ENCODE peak calls at places on chromosomes 4 and X, in eight cellular contexts. N is sigmoid colon, R is pancreas, O is WERI-Rb-1, A is Calu3, E is astrocyte of the spinal cord, B is stomach, Q is upper lobe of right lung. T is an unnamed sample.
A peak's percentile ranks its signal among the peaks of the same experiment; 100 is the strongest.

GRCh38 chr4:1381944-1382541 is 24.2 kb downstream of the NKX1-1 start:
- DNase-seq in N (peak; percentile 58), R (peak; percentile 9), O (peak; percentile 23), A (no peak), E (no peak), B (no peak), Q (peak; percentile 52), T (no peak)

GRCh38 chr4:87068591-87069021 is 133.8 kb downstream of the AFF1 start:
- DNase-seq in N (no peak), R (no peak), O (no peak), A (no peak), E (no peak), B (no peak), Q (no peak), T (no peak)

GRCh38 chr4:10622728-10623127 is 61.8 kb downstream of the CLNK start:
- DNase-seq in N (no peak), R (no peak), O (peak; percentile 33), A (no peak), E (no peak), B (no peak), Q (no peak), T (no peak)

GRCh38 chr4:176191974-176192373 is 3.4 kb downstream of the SPATA4 start:
- DNase-seq in N (no peak), R (no peak), O (no peak), A (no peak), E (peak; percentile 14), B (no peak), Q (no peak), T (no peak)

GRCh38 chr4:174753031-174753430 is 76.0 kb downstream of the GLRA3 start:
- DNase-seq in N (no peak), R (no peak), O (no peak), A (no peak), E (no peak), B (no peak), Q (no peak), T (no peak)

GRCh38 chr4:110163327-110164070 is 34.9 kb downstream of the ELOVL6 start:
- DNase-seq in N (no peak), R (no peak), O (no peak), A (no peak), E (peak; percentile 72), B (no peak), Q (no peak), T (no peak)

GRCh38 chr4:105837037-105837436 is 58.2 kb upstream of the NPNT start:
- DNase-seq in N (no peak), R (no peak), O (no peak), A (no peak), E (no peak), B (no peak), Q (no peak), T (no peak)

GRCh38 chr4:110597582-110597981 is 25.3 kb downstream of the PITX2 start:
- DNase-seq in N (no peak), R (no peak), O (no peak), A (no peak), E (no peak), B (no peak), Q (no peak), T (no peak)

GRCh38 chr4:156154978-156155377 is 201.3 kb upstream of the CTSO start:
- DNase-seq in N (no peak), R (no peak), O (no peak), A (no peak), E (no peak), B (no peak), Q (no peak), T (no peak)

GRCh38 chr4:142291299-142291698 is 554.8 kb downstream of the INPP4B start:
- DNase-seq in N (no peak), R (no peak), O (no peak), A (no peak), E (no peak), B (no peak), Q (no peak), T (no peak)

GRCh38 chrX:154028502-154029184 is 8.9 kb upstream of the IRAK1 start:
- DNase-seq in N (no peak), R (no peak), O (no peak), A (no peak), E (no peak), B (no peak), Q (no peak), T (no peak)

GRCh38 chrX:154027003-154027402 is 7.3 kb upstream of the IRAK1 start:
- DNase-seq in N (no peak), R (no peak), O (no peak), A (no peak), E (no peak), B (no peak), Q (no peak), T (no peak)

GRCh38 chrX:154030715-154031305 is 11.1 kb upstream of the IRAK1 start:
- DNase-seq in N (no peak), R (no peak), O (no peak), A (no peak), E (no peak), B (no peak), Q (no peak), T (no peak)

GRCh38 chrX:154030266-154030665 is 10.6 kb upstream of the IRAK1 start:
- DNase-seq in N (no peak), R (no peak), O (no peak), A (no peak), E (no peak), B (no peak), Q (no peak), T (no peak)

DNA sequence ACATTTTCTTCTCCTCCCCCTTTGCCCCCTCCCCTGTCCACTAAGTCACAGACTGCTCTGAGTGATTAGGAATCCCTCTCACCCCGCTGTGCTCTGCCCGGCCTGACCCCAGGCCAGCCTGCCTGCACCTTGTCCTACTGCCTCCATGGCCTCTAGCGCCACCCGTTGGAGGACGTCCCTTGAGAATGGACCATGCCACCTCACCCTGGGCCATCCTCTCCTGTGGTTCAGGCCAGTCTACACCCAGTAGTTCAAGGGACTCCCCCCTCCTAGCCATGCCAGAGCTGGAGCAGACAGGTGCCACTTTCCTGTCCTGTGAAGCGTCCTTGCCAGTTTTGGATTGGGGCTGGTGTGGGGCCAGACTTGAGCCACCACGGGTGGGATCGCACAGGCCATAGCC is 9.7 kb upstream of the IRAK1 start:
- DNase-seq in N (no peak), R (no peak), O (peak; percentile 41), A (no peak), E (no peak), B (no peak), Q (no peak), T (no peak)
- TF ChIP-seq CTCF in N (no peak), R (no peak), O (peak; percentile 41), A (no peak), E (no peak), B (no peak), Q (no peak), T (no peak)

DNA sequence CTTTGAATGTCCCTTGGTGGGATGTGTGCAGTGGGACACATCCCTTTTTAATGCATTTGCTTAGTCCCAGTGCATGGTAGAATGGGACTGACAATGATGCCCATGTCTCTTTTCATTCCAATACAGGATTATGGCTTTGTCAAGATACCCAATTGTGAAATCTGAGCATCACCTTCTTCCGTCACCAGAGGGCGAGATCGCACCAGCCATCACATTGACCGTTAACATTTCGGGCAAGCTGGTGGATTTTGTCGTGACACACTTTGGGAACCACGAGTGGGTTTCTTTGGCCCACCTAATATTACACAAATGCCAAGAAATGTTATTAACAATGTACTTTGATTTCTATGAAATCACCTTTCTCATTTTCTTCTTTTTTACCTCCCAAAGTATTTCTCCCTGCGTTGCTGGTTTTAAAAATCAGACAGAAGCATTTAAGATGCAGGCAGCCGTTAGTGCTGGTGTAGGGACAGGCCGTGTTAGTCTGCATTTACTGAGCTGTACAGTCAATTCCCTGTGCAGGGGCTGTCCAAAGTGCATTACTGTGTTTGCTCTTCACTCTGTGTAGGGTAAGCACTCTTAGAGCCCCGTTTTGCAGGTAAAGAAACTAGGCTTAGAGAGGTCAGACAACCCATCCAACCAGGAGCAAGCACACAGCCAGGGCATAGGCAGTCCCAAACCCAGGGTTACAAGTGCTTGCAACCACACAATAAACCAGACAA is 46.5 kb downstream of the CWH43 start:
- DNase-seq in N (no peak), R (no peak), O (peak; percentile 34), A (peak; percentile 46), E (peak; percentile 9), B (no peak), Q (no peak), T (peak; percentile 43)
- TF ChIP-seq CTCF in N (no peak), R (peak; percentile 6), O (peak; percentile 81), A (peak; percentile 54), E (peak; percentile 51), B (no peak), Q (peak; percentile 25), T (peak; percentile 68)

GRCh38 chrX:1453951-1454785 is 1.5 kb upstream of the ASMTL start:
- DNase-seq in N (peak; percentile 91), R (peak; percentile 88), O (peak; percentile 88), A (peak; percentile 86), E (peak; percentile 79), B (peak; percentile 88), Q (peak; percentile 94), T (peak; percentile 86)

GRCh38 chrX:1453390-1453783 is 678 bp upstream of the ASMTL start:
- DNase-seq in N (no peak), R (no peak), O (no peak), A (no peak), E (no peak), B (no peak), Q (no peak), T (no peak)

GRCh38 chrX:1451676-1452496 is 823 bp downstream of the ASMTL start:
- DNase-seq in N (peak; percentile 80), R (peak; percentile 63), O (peak; percentile 17), A (no peak), E (no peak), B (peak; percentile 24), Q (peak; percentile 64), T (no peak)

GRCh38 chrX:1451251-1451675 is 1.4 kb downstream of the ASMTL start:
- DNase-seq in N (peak; percentile 66), R (peak; percentile 38), O (peak; percentile 9), A (no peak), E (no peak), B (no peak), Q (peak; percentile 44), T (no peak)

GRCh38 chrX:1452497-1453389 is at the start of gene ASMTL:
- DNase-seq in N (peak; percentile 100), R (peak; percentile 100), O (peak; percentile 99), A (peak; percentile 98), E (peak; percentile 99), B (peak; percentile 100), Q (peak; percentile 99), T (peak; percentile 99)
- TF ChIP-seq CTCF in N (no peak), R (no peak), O (no peak), A (no peak), E (no peak), B (no peak), Q (no peak), T (no peak)

GRCh38 chr4:28007693-28008092 is 1147.1 kb downstream of the STIM2 start:
- DNase-seq in N (no peak), R (no peak), O (no peak), A (no peak), E (no peak), B (no peak), Q (no peak), T (no peak)

GRCh38 chr4:28006021-28006420 is 1145.4 kb downstream of the STIM2 start:
- DNase-seq in N (no peak), R (no peak), O (no peak), A (no peak), E (no peak), B (no peak), Q (no peak), T (no peak)

DNA sequence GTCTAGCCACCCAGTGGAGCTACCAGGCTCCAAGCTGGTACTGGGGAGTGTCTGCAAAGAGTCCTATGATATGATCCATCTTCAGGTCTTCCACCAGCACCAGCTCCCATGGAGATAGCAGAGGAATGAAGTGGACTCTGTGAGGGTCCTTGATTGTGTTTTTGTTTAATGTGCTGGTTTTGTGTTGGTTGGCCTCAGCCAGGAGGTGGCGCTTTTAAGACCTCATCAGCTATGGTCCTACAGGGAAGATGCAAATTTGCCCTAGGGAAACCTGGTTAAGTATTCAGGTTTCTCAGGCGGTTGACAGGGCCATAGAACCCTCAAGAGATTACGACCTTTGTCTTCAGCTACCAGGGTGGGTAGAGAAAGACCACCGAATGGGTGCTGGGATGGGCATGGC is 1141.1 kb downstream of the STIM2 start:
- DNase-seq in N (no peak), R (no peak), O (no peak), A (no peak), E (no peak), B (no peak), Q (no peak), T (no peak)
- TF ChIP-seq CTCF in N (no peak), R (no peak), O (no peak), A (no peak), E (no peak), B (no peak), Q (no peak), T (no peak)

T was measured in Caco-2.